ENCODE peak calls at places on chromosome 13, in six cellular contexts. N is brain microvascular endothelial cell, D is AG10803, Z is IMR-90, X is HepG2, G is GM06990. A is an unnamed sample.

GRCh38 chr13:22703601-22704209 is 477.1 kb upstream of the SGCG start:
- DNase-seq in N (no peak), D (no peak), Z (no peak), X (no peak), G (no peak), A (no peak)

GRCh38 chr13:48156466-48156865 is 61.6 kb upstream of the MED4 start:
- DNase-seq in N (no peak), D (no peak), Z (no peak), X (no peak), G (no peak), A (no peak)

GRCh38 chr13:75258159-75258782 is 223.7 kb downstream of the TBC1D4 start:
- DNase-seq in N (no peak), D (peak), Z (peak), X (peak), G (no peak), A (peak)

GRCh38 chr13:73870970-73871935 is 263.0 kb downstream of the KLF12 start:
- DNase-seq in N (peak), D (peak), Z (peak), X (no peak), G (no peak), A (peak)

GRCh38 chr13:20219585-20219984 is 12.5 kb downstream of the GJB6 start:
- DNase-seq in N (no peak), D (no peak), Z (no peak), X (no peak), G (no peak), A (no peak)

GRCh38 chr13:45249662-45250061 is 48.8 kb upstream of the KCTD4 start:
- DNase-seq in N (no peak), D (no peak), Z (no peak), X (no peak), G (no peak), A (no peak)

GRCh38 chr13:23378009-23378632 is 55.4 kb downstream of the SACS start:
- DNase-seq in N (peak), D (peak), Z (peak), X (no peak), G (peak), A (peak)

GRCh38 chr13:114078501-114079451 is 53.6 kb downstream of the RASA3 start:
- DNase-seq in N (peak), D (peak), Z (peak), X (no peak), G (no peak), A (peak)

GRCh38 chr13:65679240-65679639 is 1550.9 kb downstream of the PCDH9 start:
- DNase-seq in N (peak), D (peak), Z (peak), X (no peak), G (no peak), A (peak)

GRCh38 chr13:94858856-94859811 is 146.8 kb upstream of the SOX21 start:
- DNase-seq in N (peak), D (peak), Z (peak), X (no peak), G (no peak), A (peak)

GRCh38 chr13:105465745-105466144 is 1069.7 kb downstream of the EFNB2 start:
- DNase-seq in N (no peak), D (no peak), Z (no peak), X (no peak), G (no peak), A (no peak)

GRCh38 chr13:34254366-34254765 is 436.4 kb downstream of the RFC3 start:
- DNase-seq in N (no peak), D (no peak), Z (no peak), X (no peak), G (no peak), A (no peak)

GRCh38 chr13:111115841-111116500 is 861 bp downstream of the ARHGEF7 start:
- DNase-seq in N (peak), D (peak), Z (peak), X (peak), G (no peak), A (peak)

DNA sequence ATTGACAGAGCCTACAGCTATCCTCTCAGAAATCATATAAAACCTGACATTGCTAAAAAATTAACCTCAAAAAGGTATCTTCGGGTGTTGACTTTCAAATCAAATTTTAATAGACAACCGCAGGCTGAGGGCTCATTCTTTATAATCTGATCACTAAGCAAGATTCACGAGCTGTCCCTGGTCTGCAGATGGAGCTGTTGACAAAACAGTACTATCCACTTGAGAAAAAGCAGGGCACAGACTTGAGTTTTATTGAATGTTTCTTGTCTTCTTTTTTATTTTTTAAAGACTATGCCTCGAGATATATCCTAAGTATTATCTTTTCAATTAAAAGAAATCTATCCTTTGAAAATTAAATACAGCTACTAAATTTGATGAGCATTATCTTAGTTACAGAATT is 540.5 kb downstream of the PCDH9 start:
- DNase-seq in N (peak), D (no peak), Z (peak), X (no peak), G (no peak), A (peak)
- TF ChIP-seq CTCF in N (peak), D (no peak), Z (peak), X (no peak), G (no peak), A (peak)

GRCh38 chr13:27008733-27009132 is 162.9 kb downstream of the USP12 start:
- DNase-seq in N (no peak), D (no peak), Z (no peak), X (no peak), G (no peak), A (no peak)

GRCh38 chr13:27005556-27005955 is 166.1 kb downstream of the USP12 start:
- DNase-seq in N (no peak), D (peak), Z (no peak), X (no peak), G (no peak), A (no peak)

GRCh38 chr13:27006519-27007161 is 165.0 kb downstream of the USP12 start:
- DNase-seq in N (peak), D (peak), Z (peak), X (no peak), G (no peak), A (peak)

GRCh38 chr13:27005976-27006518 is 165.6 kb downstream of the USP12 start:
- DNase-seq in N (no peak), D (no peak), Z (no peak), X (no peak), G (no peak), A (no peak)

DNA sequence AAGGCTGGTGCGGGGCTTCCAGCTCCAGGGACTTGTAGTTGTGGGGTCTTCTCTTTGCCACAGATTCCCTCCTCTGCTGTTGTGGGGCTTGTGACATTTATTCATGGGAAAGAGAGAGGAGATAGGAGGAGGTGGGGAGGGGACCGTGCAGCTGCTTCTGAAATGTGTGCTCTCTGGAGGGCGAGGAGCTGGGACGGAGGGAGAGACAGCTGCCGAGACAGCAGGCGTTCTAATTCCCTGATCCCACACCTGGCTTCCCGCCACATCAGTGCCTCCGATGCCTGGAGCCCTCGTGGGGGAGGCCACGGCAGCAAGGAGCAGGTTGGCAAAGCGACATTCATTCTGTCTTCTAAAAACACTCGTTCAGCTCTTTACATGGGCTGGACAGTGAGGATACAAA is 164.4 kb downstream of the USP12 start:
- DNase-seq in N (no peak), D (no peak), Z (no peak), X (no peak), G (no peak), A (no peak)
- H3K4me3 ChIP-seq in N (no peak), D (peak), Z (no peak), X (no peak), G (no peak), A (no peak)

GRCh38 chr13:100014621-100015020 is 33.0 kb downstream of the ZIC2 start:
- DNase-seq in N (no peak), D (no peak), Z (no peak), X (no peak), G (no peak), A (peak)

GRCh38 chr13:100024023-100024422 is 42.4 kb downstream of the ZIC2 start:
- DNase-seq in N (no peak), D (no peak), Z (no peak), X (no peak), G (no peak), A (no peak)

GRCh38 chr13:100022798-100023197 is 41.2 kb downstream of the ZIC2 start:
- DNase-seq in N (no peak), D (no peak), Z (no peak), X (no peak), G (no peak), A (no peak)

GRCh38 chr13:100019780-100020356 is 38.3 kb downstream of the ZIC2 start:
- DNase-seq in N (no peak), D (no peak), Z (no peak), X (peak), G (no peak), A (no peak)
- TF ChIP-seq CTCF in N (no peak), D (no peak), Z (no peak), X (no peak), G (no peak), A (no peak)

DNA sequence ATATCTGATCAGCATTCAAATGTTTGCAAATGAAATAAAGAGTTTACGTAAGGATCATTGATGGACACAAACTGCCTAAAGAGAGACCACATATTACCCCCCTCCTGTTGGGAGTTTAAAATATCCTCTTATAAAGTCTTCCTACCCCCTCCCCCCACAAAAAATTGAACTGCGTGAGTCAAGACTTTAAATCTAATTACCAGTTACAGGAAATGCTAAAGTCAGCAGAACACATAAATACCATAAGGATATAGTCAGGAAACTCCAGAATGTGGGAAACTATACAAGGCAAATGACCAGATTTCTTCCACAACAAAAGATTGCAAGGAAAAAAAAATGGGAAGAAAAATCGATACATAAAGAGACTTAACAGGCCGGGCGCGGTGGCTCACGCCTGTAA is 44.4 kb upstream of the FARP1 start:
- DNase-seq in N (no peak), D (peak), Z (peak), X (no peak), G (no peak), A (no peak)
- H3K4me3 ChIP-seq in N (no peak), D (no peak), Z (no peak), X (no peak), G (no peak), A (no peak)

GRCh38 chr13:39815345-39816111 is 160.1 kb downstream of the COG6 start:
- DNase-seq in N (peak), D (no peak), Z (no peak), X (no peak), G (no peak), A (peak)
- TF ChIP-seq CTCF in N (peak), D (peak), Z (no peak), X (no peak), G (no peak), A (peak)

A was measured in choroid plexus epithelial cell.